ENCODE peak calls at places on chromosomes 4 and X, in seven cellular contexts. One of them, this sample, is unnamed.

GRCh38 chrX:149497626-149498025 is 7.5 kb downstream of the IDS start:
- DNase-seq in AG04450: no peak
- DNase-seq in AG09309: peak; percentile 34
- DNase-seq in neural progenitor cell: no peak
- DNase-seq in sigmoid colon: no peak
- DNase-seq in body of pancreas: no peak
- DNase-seq in choroid plexus epithelial cell: peak; percentile 43
- DNase-seq in this sample: peak; percentile 56

GRCh38 chr4:86160423-86160822 is 199.4 kb downstream of the MAPK10 start:
- DNase-seq in AG04450: no peak
- DNase-seq in AG09309: no peak
- DNase-seq in neural progenitor cell: no peak
- DNase-seq in sigmoid colon: no peak
- DNase-seq in body of pancreas: no peak
- DNase-seq in choroid plexus epithelial cell: peak; percentile 39
- DNase-seq in this sample: no peak

GRCh38 chr4:98619197-98619596 is 39.2 kb downstream of the TSPAN5 start:
- DNase-seq in AG04450: no peak
- DNase-seq in AG09309: no peak
- DNase-seq in neural progenitor cell: no peak
- DNase-seq in sigmoid colon: no peak
- DNase-seq in body of pancreas: no peak
- DNase-seq in choroid plexus epithelial cell: no peak
- DNase-seq in this sample: no peak

GRCh38 chr4:184977747-184978146 is 40.5 kb upstream of the HELT start:
- DNase-seq in AG04450: no peak
- DNase-seq in AG09309: no peak
- DNase-seq in neural progenitor cell: no peak
- DNase-seq in sigmoid colon: no peak
- DNase-seq in body of pancreas: no peak
- DNase-seq in choroid plexus epithelial cell: no peak
- DNase-seq in this sample: no peak

GRCh38 chr4:2827071-2827873 is 16.4 kb upstream of the ADD1 start:
- DNase-seq in AG04450: no peak
- DNase-seq in AG09309: no peak
- DNase-seq in neural progenitor cell: no peak
- DNase-seq in sigmoid colon: peak; percentile 58
- DNase-seq in body of pancreas: no peak
- DNase-seq in choroid plexus epithelial cell: no peak
- DNase-seq in this sample: no peak

GRCh38 chr4:98493305-98493704 is 165.1 kb downstream of the TSPAN5 start:
- DNase-seq in AG04450: no peak
- DNase-seq in AG09309: no peak
- DNase-seq in neural progenitor cell: no peak
- DNase-seq in sigmoid colon: no peak
- DNase-seq in body of pancreas: no peak
- DNase-seq in choroid plexus epithelial cell: no peak
- DNase-seq in this sample: no peak

GRCh38 chrX:10533686-10534365 is 86.6 kb downstream of the MID1 start:
- DNase-seq in AG04450: no peak
- DNase-seq in AG09309: no peak
- DNase-seq in neural progenitor cell: no peak
- DNase-seq in sigmoid colon: no peak
- DNase-seq in body of pancreas: no peak
- DNase-seq in choroid plexus epithelial cell: no peak
- DNase-seq in this sample: no peak

GRCh38 chr4:87848622-87849351 is 16.0 kb downstream of the MEPE start:
- DNase-seq in AG04450: peak; percentile 11
- DNase-seq in AG09309: peak; percentile 28
- DNase-seq in neural progenitor cell: peak; percentile 71
- DNase-seq in sigmoid colon: peak; percentile 73
- DNase-seq in body of pancreas: peak; percentile 50
- DNase-seq in choroid plexus epithelial cell: peak; percentile 81
- DNase-seq in this sample: peak; percentile 83

GRCh38 chrX:105302246-105302645 is 81.8 kb upstream of the TEX13A start:
- DNase-seq in AG04450: no peak
- DNase-seq in AG09309: no peak
- DNase-seq in neural progenitor cell: no peak
- DNase-seq in sigmoid colon: no peak
- DNase-seq in body of pancreas: no peak
- DNase-seq in choroid plexus epithelial cell: no peak
- DNase-seq in this sample: peak; percentile 6

GRCh38 chr4:93828332-93828829 is at the start of gene ATOH1:
- DNase-seq in AG04450: no peak
- DNase-seq in AG09309: no peak
- DNase-seq in neural progenitor cell: peak; percentile 90
- DNase-seq in sigmoid colon: no peak
- DNase-seq in body of pancreas: peak; percentile 19
- DNase-seq in choroid plexus epithelial cell: peak; percentile 4
- DNase-seq in this sample: no peak

GRCh38 chrX:41589634-41590270 is 99.0 kb upstream of the GPR34 start:
- DNase-seq in AG04450: no peak
- DNase-seq in AG09309: no peak
- DNase-seq in neural progenitor cell: no peak
- DNase-seq in sigmoid colon: no peak
- DNase-seq in body of pancreas: no peak
- DNase-seq in choroid plexus epithelial cell: peak; percentile 67
- DNase-seq in this sample: peak; percentile 51

GRCh38 chr4:161929966-161930365 is 233.8 kb downstream of the FSTL5 start:
- DNase-seq in AG04450: no peak
- DNase-seq in AG09309: peak; percentile 18
- DNase-seq in neural progenitor cell: no peak
- DNase-seq in sigmoid colon: no peak
- DNase-seq in body of pancreas: no peak
- DNase-seq in choroid plexus epithelial cell: peak; percentile 45
- DNase-seq in this sample: no peak

GRCh38 chrX:38212246-38212645 is 8.4 kb downstream of the SRPX start:
- DNase-seq in AG04450: no peak
- DNase-seq in AG09309: no peak
- DNase-seq in neural progenitor cell: no peak
- DNase-seq in sigmoid colon: no peak
- DNase-seq in body of pancreas: no peak
- DNase-seq in choroid plexus epithelial cell: no peak
- DNase-seq in this sample: peak; percentile 93

GRCh38 chrX:79413009-79413408 is 45.9 kb upstream of the ITM2A start:
- DNase-seq in AG04450: no peak
- DNase-seq in AG09309: no peak
- DNase-seq in neural progenitor cell: peak; percentile 22
- DNase-seq in sigmoid colon: no peak
- DNase-seq in body of pancreas: no peak
- DNase-seq in choroid plexus epithelial cell: peak; percentile 26
- DNase-seq in this sample: peak; percentile 28

GRCh38 chr4:1758306-1759121 is 34.6 kb upstream of the FGFR3 start:
- DNase-seq in AG04450: no peak
- DNase-seq in AG09309: no peak
- DNase-seq in neural progenitor cell: no peak
- DNase-seq in sigmoid colon: no peak
- DNase-seq in body of pancreas: no peak
- DNase-seq in choroid plexus epithelial cell: no peak
- DNase-seq in this sample: no peak

GRCh38 chrX:25941087-25941486 is 197.1 kb upstream of the MAGEB18 start:
- DNase-seq in AG04450: no peak
- DNase-seq in AG09309: no peak
- DNase-seq in neural progenitor cell: no peak
- DNase-seq in sigmoid colon: no peak
- DNase-seq in body of pancreas: no peak
- DNase-seq in choroid plexus epithelial cell: no peak
- DNase-seq in this sample: peak; percentile 46

GRCh38 chrX:14832151-14832550 is 40.7 kb downstream of the FANCB start:
- DNase-seq in AG04450: peak; percentile 6
- DNase-seq in AG09309: no peak
- DNase-seq in neural progenitor cell: no peak
- DNase-seq in sigmoid colon: no peak
- DNase-seq in body of pancreas: no peak
- DNase-seq in choroid plexus epithelial cell: peak; percentile 42
- DNase-seq in this sample: peak; percentile 26

GRCh38 chr4:185115827-185116232 is 27.2 kb upstream of the SLC25A4 start:
- DNase-seq in AG04450: peak; percentile 93
- DNase-seq in AG09309: no peak
- DNase-seq in neural progenitor cell: peak; percentile 56
- DNase-seq in sigmoid colon: no peak
- DNase-seq in body of pancreas: peak; percentile 86
- DNase-seq in choroid plexus epithelial cell: peak; percentile 97
- DNase-seq in this sample: peak; percentile 99

GRCh38 chrX:134365923-134366322 is 94.0 kb upstream of the HPRT1 start:
- DNase-seq in AG04450: no peak
- DNase-seq in AG09309: no peak
- DNase-seq in neural progenitor cell: no peak
- DNase-seq in sigmoid colon: no peak
- DNase-seq in body of pancreas: no peak
- DNase-seq in choroid plexus epithelial cell: no peak
- DNase-seq in this sample: no peak

GRCh38 chrX:53294024-53294648 is 12.8 kb upstream of the IQSEC2 start:
- DNase-seq in AG04450: no peak
- DNase-seq in AG09309: no peak
- DNase-seq in neural progenitor cell: no peak
- DNase-seq in sigmoid colon: no peak
- DNase-seq in body of pancreas: no peak
- DNase-seq in choroid plexus epithelial cell: peak; percentile 45
- DNase-seq in this sample: peak; percentile 11

DNA sequence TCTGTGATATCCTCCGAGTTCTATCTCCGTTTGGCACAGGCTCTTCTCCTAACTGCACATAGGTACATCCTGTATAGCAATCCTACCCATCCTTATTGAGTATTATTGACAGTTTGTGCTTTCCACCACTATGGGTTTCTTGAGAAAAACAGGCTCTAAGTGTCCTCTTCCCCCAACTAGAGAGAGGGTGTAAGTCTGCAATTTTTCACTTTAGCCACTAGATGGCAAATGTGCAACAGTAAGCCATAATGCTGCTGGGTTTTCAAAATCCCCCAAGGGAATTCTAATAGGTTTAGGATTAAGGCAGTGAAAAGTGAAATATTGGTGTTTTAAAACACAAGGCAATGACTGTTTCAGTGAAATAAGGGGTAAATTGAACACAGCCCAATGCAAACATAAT is 239.1 kb upstream of the HTR2C start:
- DNase-seq in AG04450: no peak
- DNase-seq in AG09309: no peak
- DNase-seq in neural progenitor cell: peak; percentile 77
- DNase-seq in sigmoid colon: no peak
- DNase-seq in body of pancreas: no peak
- DNase-seq in choroid plexus epithelial cell: peak; percentile 50
- DNase-seq in this sample: peak; percentile 51
- TF ChIP-seq CTCF in AG04450: peak; percentile 49
- TF ChIP-seq CTCF in AG09309: peak; percentile 76
- TF ChIP-seq CTCF in neural progenitor cell: peak; percentile 90
- TF ChIP-seq CTCF in sigmoid colon: no peak
- TF ChIP-seq CTCF in body of pancreas: peak; percentile 24
- TF ChIP-seq CTCF in choroid plexus epithelial cell: peak; percentile 56
- TF ChIP-seq CTCF in this sample: peak; percentile 77

DNA sequence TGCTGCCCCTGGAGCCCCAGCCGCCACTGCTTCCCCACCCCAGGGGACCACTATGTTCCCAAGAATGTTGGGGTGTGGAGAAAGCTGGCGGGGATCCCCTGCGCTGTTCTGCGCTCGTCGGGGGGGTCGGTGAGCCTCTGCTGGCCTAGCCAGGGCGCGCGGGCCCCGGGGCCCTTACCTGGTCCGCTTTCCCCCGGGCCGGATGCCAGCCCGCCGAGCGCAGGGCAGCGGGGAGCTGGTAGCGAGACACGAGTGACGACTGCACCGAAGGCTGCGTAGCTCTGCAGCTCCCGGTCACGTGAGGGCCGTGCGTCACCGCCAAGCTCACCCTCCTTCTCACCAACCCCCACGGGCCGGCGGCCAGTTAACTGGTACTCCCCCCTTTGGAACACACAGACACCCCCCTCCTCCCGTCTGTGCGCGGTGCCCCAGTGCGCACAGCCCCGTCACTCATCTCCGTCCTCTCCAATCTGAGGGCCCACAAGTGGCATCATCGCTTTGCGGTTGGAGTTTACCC is at the start of gene BEX1:
- DNase-seq in AG04450: no peak
- DNase-seq in AG09309: no peak
- DNase-seq in neural progenitor cell: peak; percentile 73
- DNase-seq in sigmoid colon: peak; percentile 72
- DNase-seq in body of pancreas: peak; percentile 72
- DNase-seq in choroid plexus epithelial cell: peak; percentile 67
- DNase-seq in this sample: peak; percentile 1
- H3K4me3 ChIP-seq in AG04450: no peak within 1 kb of the TSS
- H3K4me3 ChIP-seq in AG09309: peak within 1 kb of the TSS; percentile 45
- H3K4me3 ChIP-seq in neural progenitor cell: peak within 1 kb of the TSS; percentile 61
- H3K4me3 ChIP-seq in sigmoid colon: no peak within 1 kb of the TSS
- H3K4me3 ChIP-seq in body of pancreas: peak within 1 kb of the TSS; percentile 7
- H3K4me3 ChIP-seq in choroid plexus epithelial cell: peak within 1 kb of the TSS; percentile 54
- H3K4me3 ChIP-seq in this sample: peak within 1 kb of the TSS; percentile 9

DNA sequence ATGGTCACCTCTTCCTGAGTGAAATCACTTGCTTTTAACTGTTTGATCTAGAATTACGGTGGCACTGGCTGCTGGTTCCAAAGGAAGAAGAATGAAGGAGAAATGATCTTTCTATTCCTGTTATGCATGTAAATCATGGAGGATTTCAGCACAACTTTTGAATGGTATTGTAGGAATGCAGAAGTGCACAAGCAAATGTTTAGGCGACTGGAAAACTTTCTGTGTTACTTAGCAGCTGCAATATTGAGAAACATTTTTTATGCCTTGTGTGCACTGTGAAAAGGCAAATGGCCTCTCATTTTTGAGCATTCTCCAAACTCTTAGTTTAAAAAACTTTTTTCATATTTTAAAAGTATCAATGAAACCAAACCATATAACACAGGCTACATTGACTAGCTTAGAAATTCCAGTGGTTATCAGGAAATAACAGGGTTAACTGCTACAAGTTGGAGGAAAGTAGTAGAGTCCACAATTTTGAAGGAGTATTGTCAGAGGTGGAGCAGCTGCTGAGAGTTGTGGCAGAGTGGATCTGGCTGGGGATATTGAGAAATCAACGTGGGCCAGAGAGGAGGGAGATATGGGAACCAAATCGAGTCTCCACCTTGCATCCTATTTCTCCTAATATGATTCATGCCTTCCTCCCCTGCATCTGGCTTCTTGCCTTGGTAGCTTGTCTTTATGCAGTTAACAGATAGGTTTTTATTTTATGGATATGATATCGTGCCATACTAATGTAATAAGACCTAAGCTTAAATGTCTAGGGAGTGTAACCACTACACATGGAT is 32.0 kb upstream of the FHL1 start:
- DNase-seq in AG04450: no peak
- DNase-seq in AG09309: no peak
- DNase-seq in neural progenitor cell: no peak
- DNase-seq in sigmoid colon: no peak
- DNase-seq in body of pancreas: no peak
- DNase-seq in choroid plexus epithelial cell: peak; percentile 60
- DNase-seq in this sample: peak; percentile 57
- TF ChIP-seq CTCF in AG04450: no peak
- TF ChIP-seq CTCF in AG09309: no peak
- TF ChIP-seq CTCF in neural progenitor cell: no peak
- TF ChIP-seq CTCF in sigmoid colon: no peak
- TF ChIP-seq CTCF in body of pancreas: no peak
- TF ChIP-seq CTCF in choroid plexus epithelial cell: no peak
- TF ChIP-seq CTCF in this sample: no peak

GRCh38 chr4:56414135-56414675 is 21.2 kb downstream of the PPAT start:
- DNase-seq in AG04450: no peak
- DNase-seq in AG09309: no peak
- DNase-seq in neural progenitor cell: no peak
- DNase-seq in sigmoid colon: no peak
- DNase-seq in body of pancreas: no peak
- DNase-seq in choroid plexus epithelial cell: peak; percentile 17
- DNase-seq in this sample: peak; percentile 58
- H3K4me3 ChIP-seq in AG04450: no peak overlapping the region
- H3K4me3 ChIP-seq in AG09309: peak overlapping the region; percentile 16
- H3K4me3 ChIP-seq in neural progenitor cell: no peak overlapping the region
- H3K4me3 ChIP-seq in sigmoid colon: no peak overlapping the region
- H3K4me3 ChIP-seq in body of pancreas: no peak overlapping the region
- H3K4me3 ChIP-seq in choroid plexus epithelial cell: no peak overlapping the region
- H3K4me3 ChIP-seq in this sample: peak overlapping the region; percentile 7

GRCh38 chrX:57121162-57121741 is at the start of gene SPIN2B:
- DNase-seq in AG04450: peak; percentile 36
- DNase-seq in AG09309: peak; percentile 23
- DNase-seq in neural progenitor cell: peak; percentile 91
- DNase-seq in sigmoid colon: peak; percentile 90
- DNase-seq in body of pancreas: peak; percentile 64
- DNase-seq in choroid plexus epithelial cell: peak; percentile 71
- DNase-seq in this sample: peak; percentile 63
- TF ChIP-seq CTCF in AG04450: no peak
- TF ChIP-seq CTCF in AG09309: no peak
- TF ChIP-seq CTCF in neural progenitor cell: peak; percentile 27
- TF ChIP-seq CTCF in sigmoid colon: no peak
- TF ChIP-seq CTCF in body of pancreas: peak; percentile 24
- TF ChIP-seq CTCF in choroid plexus epithelial cell: no peak
- TF ChIP-seq CTCF in this sample: no peak